ENCODE peak calls at places on chromosomes 1 and 21, in six cellular contexts. One of them, this sample, is unnamed.

GRCh38 chr1:184061396-184062003 is 10.0 kb downstream of the TSEN15 start:
- DNase-seq in pancreas: no peak
- DNase-seq in IMR-90: peak; percentile 88
- DNase-seq in A549: peak; percentile 31
- DNase-seq in stimulated activated CD4-positive, alpha-beta T cell treated with anti-CD3 and anti-CD28 coated beads, Interleukin-1b, Interleukin-23, amount 100 ng/mL, for 4 hours: no peak
- DNase-seq in T-helper 1 cell: no peak
- DNase-seq in this sample: no peak

GRCh38 chr1:43048601-43049011 is 89.9 kb upstream of the SLC2A1 start:
- DNase-seq in pancreas: no peak
- DNase-seq in T-helper 1 cell: no peak
- DNase-seq in A549: no peak
- DNase-seq in IMR-90: no peak
- DNase-seq in stimulated activated CD4-positive, alpha-beta T cell treated with anti-CD3 and anti-CD28 coated beads, Interleukin-1b, Interleukin-23, amount 100 ng/mL, for 4 hours: no peak
- DNase-seq in this sample: no peak

GRCh38 chr21:34517491-34518245 is 5.7 kb upstream of the KCNE1 start:
- DNase-seq in A549: peak; percentile 16
- DNase-seq in stimulated activated CD4-positive, alpha-beta T cell treated with anti-CD3 and anti-CD28 coated beads, Interleukin-1b, Interleukin-23, amount 100 ng/mL, for 4 hours: no peak
- DNase-seq in IMR-90: no peak
- DNase-seq in pancreas: no peak
- DNase-seq in T-helper 1 cell: peak; percentile 59
- DNase-seq in this sample: no peak

GRCh38 chr1:215640429-215641148 is 73.5 kb downstream of the KCTD3 start:
- DNase-seq in T-helper 1 cell: no peak
- DNase-seq in pancreas: no peak
- DNase-seq in A549: no peak
- DNase-seq in stimulated activated CD4-positive, alpha-beta T cell treated with anti-CD3 and anti-CD28 coated beads, Interleukin-1b, Interleukin-23, amount 100 ng/mL, for 4 hours: no peak
- DNase-seq in IMR-90: no peak
- DNase-seq in this sample: no peak

GRCh38 chr1:24911651-24912144 is 18.4 kb downstream of the RUNX3 start:
- DNase-seq in A549: no peak
- DNase-seq in T-helper 1 cell: no peak
- DNase-seq in IMR-90: no peak
- DNase-seq in stimulated activated CD4-positive, alpha-beta T cell treated with anti-CD3 and anti-CD28 coated beads, Interleukin-1b, Interleukin-23, amount 100 ng/mL, for 4 hours: no peak
- DNase-seq in pancreas: no peak
- DNase-seq in this sample: no peak

GRCh38 chr1:95935719-95936118 is 701.7 kb downstream of the RWDD3 start:
- DNase-seq in stimulated activated CD4-positive, alpha-beta T cell treated with anti-CD3 and anti-CD28 coated beads, Interleukin-1b, Interleukin-23, amount 100 ng/mL, for 4 hours: no peak
- DNase-seq in IMR-90: no peak
- DNase-seq in T-helper 1 cell: no peak
- DNase-seq in pancreas: no peak
- DNase-seq in A549: no peak
- DNase-seq in this sample: no peak

GRCh38 chr1:58652351-58653184 is 47.3 kb downstream of the MYSM1 start:
- DNase-seq in IMR-90: peak; percentile 84
- DNase-seq in A549: peak; percentile 68
- DNase-seq in T-helper 1 cell: peak; percentile 72
- DNase-seq in stimulated activated CD4-positive, alpha-beta T cell treated with anti-CD3 and anti-CD28 coated beads, Interleukin-1b, Interleukin-23, amount 100 ng/mL, for 4 hours: peak; percentile 18
- DNase-seq in pancreas: peak; percentile 50
- DNase-seq in this sample: peak; percentile 45

GRCh38 chr21:28298251-28298672 is 694.4 kb downstream of the LTN1 start:
- DNase-seq in A549: no peak
- DNase-seq in stimulated activated CD4-positive, alpha-beta T cell treated with anti-CD3 and anti-CD28 coated beads, Interleukin-1b, Interleukin-23, amount 100 ng/mL, for 4 hours: no peak
- DNase-seq in pancreas: no peak
- DNase-seq in T-helper 1 cell: no peak
- DNase-seq in IMR-90: peak; percentile 63
- DNase-seq in this sample: no peak

GRCh38 chr1:248850124-248850523 is 8.8 kb downstream of the ZNF692 start:
- DNase-seq in pancreas: no peak
- DNase-seq in T-helper 1 cell: no peak
- DNase-seq in stimulated activated CD4-positive, alpha-beta T cell treated with anti-CD3 and anti-CD28 coated beads, Interleukin-1b, Interleukin-23, amount 100 ng/mL, for 4 hours: no peak
- DNase-seq in IMR-90: no peak
- DNase-seq in A549: no peak
- DNase-seq in this sample: no peak

GRCh38 chr1:37634554-37635308 is at the start of gene RSPO1:
- DNase-seq in A549: peak; percentile 22
- DNase-seq in T-helper 1 cell: no peak
- DNase-seq in pancreas: no peak
- DNase-seq in IMR-90: no peak
- DNase-seq in stimulated activated CD4-positive, alpha-beta T cell treated with anti-CD3 and anti-CD28 coated beads, Interleukin-1b, Interleukin-23, amount 100 ng/mL, for 4 hours: no peak
- DNase-seq in this sample: no peak

GRCh38 chr1:32487182-32487581 is 22.3 kb downstream of the ZBTB8B start:
- DNase-seq in T-helper 1 cell: no peak
- DNase-seq in pancreas: no peak
- DNase-seq in stimulated activated CD4-positive, alpha-beta T cell treated with anti-CD3 and anti-CD28 coated beads, Interleukin-1b, Interleukin-23, amount 100 ng/mL, for 4 hours: no peak
- DNase-seq in IMR-90: no peak
- DNase-seq in A549: no peak
- DNase-seq in this sample: no peak

GRCh38 chr1:117661027-117661426 is 55.2 kb downstream of the TENT5C start:
- DNase-seq in T-helper 1 cell: peak; percentile 89
- DNase-seq in pancreas: no peak
- DNase-seq in stimulated activated CD4-positive, alpha-beta T cell treated with anti-CD3 and anti-CD28 coated beads, Interleukin-1b, Interleukin-23, amount 100 ng/mL, for 4 hours: no peak
- DNase-seq in A549: no peak
- DNase-seq in IMR-90: no peak
- DNase-seq in this sample: no peak

GRCh38 chr1:148264374-148265276 is 112.5 kb upstream of the NBPF11 start:
- DNase-seq in pancreas: no peak
- DNase-seq in A549: peak; percentile 99
- DNase-seq in T-helper 1 cell: peak; percentile 13
- DNase-seq in IMR-90: peak; percentile 71
- DNase-seq in stimulated activated CD4-positive, alpha-beta T cell treated with anti-CD3 and anti-CD28 coated beads, Interleukin-1b, Interleukin-23, amount 100 ng/mL, for 4 hours: no peak
- DNase-seq in this sample: no peak

GRCh38 chr1:170134126-170134525 is 11.6 kb upstream of the NTMT2 start:
- DNase-seq in pancreas: no peak
- DNase-seq in IMR-90: no peak
- DNase-seq in stimulated activated CD4-positive, alpha-beta T cell treated with anti-CD3 and anti-CD28 coated beads, Interleukin-1b, Interleukin-23, amount 100 ng/mL, for 4 hours: no peak
- DNase-seq in A549: no peak
- DNase-seq in T-helper 1 cell: no peak
- DNase-seq in this sample: no peak

GRCh38 chr1:64417828-64418227 is 52.1 kb upstream of the CACHD1 start:
- DNase-seq in stimulated activated CD4-positive, alpha-beta T cell treated with anti-CD3 and anti-CD28 coated beads, Interleukin-1b, Interleukin-23, amount 100 ng/mL, for 4 hours: no peak
- DNase-seq in T-helper 1 cell: no peak
- DNase-seq in pancreas: no peak
- DNase-seq in A549: no peak
- DNase-seq in IMR-90: no peak
- DNase-seq in this sample: no peak

GRCh38 chr21:43608225-43608624 is 51.1 kb downstream of the HSF2BP start:
- DNase-seq in stimulated activated CD4-positive, alpha-beta T cell treated with anti-CD3 and anti-CD28 coated beads, Interleukin-1b, Interleukin-23, amount 100 ng/mL, for 4 hours: no peak
- DNase-seq in T-helper 1 cell: no peak
- DNase-seq in pancreas: no peak
- DNase-seq in IMR-90: peak; percentile 86
- DNase-seq in A549: no peak
- DNase-seq in this sample: no peak

GRCh38 chr21:45630066-45630694 is 13.3 kb upstream of the PCBP3 start:
- DNase-seq in A549: no peak
- DNase-seq in pancreas: no peak
- DNase-seq in T-helper 1 cell: no peak
- DNase-seq in stimulated activated CD4-positive, alpha-beta T cell treated with anti-CD3 and anti-CD28 coated beads, Interleukin-1b, Interleukin-23, amount 100 ng/mL, for 4 hours: no peak
- DNase-seq in IMR-90: no peak
- DNase-seq in this sample: no peak

GRCh38 chr1:30905403-30905802 is 3.2 kb downstream of the SDC3 start:
- DNase-seq in T-helper 1 cell: no peak
- DNase-seq in stimulated activated CD4-positive, alpha-beta T cell treated with anti-CD3 and anti-CD28 coated beads, Interleukin-1b, Interleukin-23, amount 100 ng/mL, for 4 hours: no peak
- DNase-seq in pancreas: no peak
- DNase-seq in IMR-90: no peak
- DNase-seq in A549: no peak
- DNase-seq in this sample: no peak

GRCh38 chr1:54051936-54052469 is 1.0 kb downstream of the TMEM59 start:
- DNase-seq in IMR-90: no peak
- DNase-seq in stimulated activated CD4-positive, alpha-beta T cell treated with anti-CD3 and anti-CD28 coated beads, Interleukin-1b, Interleukin-23, amount 100 ng/mL, for 4 hours: no peak
- DNase-seq in A549: no peak
- DNase-seq in T-helper 1 cell: no peak
- DNase-seq in pancreas: peak; percentile 18
- DNase-seq in this sample: no peak

GRCh38 chr1:206503591-206504362 is 3.6 kb upstream of the RASSF5 start:
- DNase-seq in A549: peak; percentile 29
- DNase-seq in stimulated activated CD4-positive, alpha-beta T cell treated with anti-CD3 and anti-CD28 coated beads, Interleukin-1b, Interleukin-23, amount 100 ng/mL, for 4 hours: no peak
- DNase-seq in T-helper 1 cell: peak; percentile 38
- DNase-seq in pancreas: no peak
- DNase-seq in IMR-90: peak; percentile 98
- DNase-seq in this sample: no peak

GRCh38 chr1:12502300-12503109 is 115.5 kb downstream of the DHRS3 start:
- DNase-seq in IMR-90: no peak
- DNase-seq in stimulated activated CD4-positive, alpha-beta T cell treated with anti-CD3 and anti-CD28 coated beads, Interleukin-1b, Interleukin-23, amount 100 ng/mL, for 4 hours: no peak
- DNase-seq in T-helper 1 cell: no peak
- DNase-seq in pancreas: no peak
- DNase-seq in A549: no peak
- DNase-seq in this sample: no peak

GRCh38 chr1:43707191-43708005 is at the start of gene ST3GAL3:
- DNase-seq in pancreas: peak; percentile 87
- DNase-seq in IMR-90: peak; percentile 90
- DNase-seq in stimulated activated CD4-positive, alpha-beta T cell treated with anti-CD3 and anti-CD28 coated beads, Interleukin-1b, Interleukin-23, amount 100 ng/mL, for 4 hours: peak; percentile 91
- DNase-seq in A549: peak; percentile 86
- DNase-seq in T-helper 1 cell: peak; percentile 93
- DNase-seq in this sample: peak; percentile 83

GRCh38 chr1:236092899-236093298 is 28.0 kb upstream of the NID1 start:
- DNase-seq in T-helper 1 cell: no peak
- DNase-seq in stimulated activated CD4-positive, alpha-beta T cell treated with anti-CD3 and anti-CD28 coated beads, Interleukin-1b, Interleukin-23, amount 100 ng/mL, for 4 hours: no peak
- DNase-seq in A549: no peak
- DNase-seq in pancreas: no peak
- DNase-seq in IMR-90: no peak
- DNase-seq in this sample: no peak

GRCh38 chr1:114263343-114263742 is 109.7 kb upstream of the SYT6 start:
- DNase-seq in pancreas: no peak
- DNase-seq in A549: no peak
- DNase-seq in stimulated activated CD4-positive, alpha-beta T cell treated with anti-CD3 and anti-CD28 coated beads, Interleukin-1b, Interleukin-23, amount 100 ng/mL, for 4 hours: no peak
- DNase-seq in IMR-90: no peak
- DNase-seq in T-helper 1 cell: peak; percentile 22
- DNase-seq in this sample: no peak

GRCh38 chr1:5898266-5898665 is 94.0 kb downstream of the NPHP4 start:
- DNase-seq in stimulated activated CD4-positive, alpha-beta T cell treated with anti-CD3 and anti-CD28 coated beads, Interleukin-1b, Interleukin-23, amount 100 ng/mL, for 4 hours: no peak
- DNase-seq in IMR-90: no peak
- DNase-seq in A549: no peak
- DNase-seq in pancreas: no peak
- DNase-seq in T-helper 1 cell: no peak
- DNase-seq in this sample: no peak

GRCh38 chr1:193270996-193271395 is 84.6 kb upstream of the B3GALT2 start:
- DNase-seq in IMR-90: peak; percentile 92
- DNase-seq in pancreas: no peak
- DNase-seq in A549: no peak
- DNase-seq in T-helper 1 cell: no peak
- DNase-seq in stimulated activated CD4-positive, alpha-beta T cell treated with anti-CD3 and anti-CD28 coated beads, Interleukin-1b, Interleukin-23, amount 100 ng/mL, for 4 hours: no peak
- DNase-seq in this sample: no peak